ENCODE peak calls at places on chromosomes 5 and 9, in seven cellular contexts. M, X, B, K, J, R and C are unnamed samples.
A peak's percentile ranks its signal among the peaks of the same experiment; 100 is the strongest.

GRCh38 chr9:107020040-107020530 is 157.1 kb downstream of the ZNF462 start:
- DNase-seq in M (no peak), X (no peak), B (no peak), K (no peak), J (peak; percentile 42), R (no peak), C (no peak)

GRCh38 chr5:6581559-6582426 is 51.1 kb downstream of the NSUN2 start:
- DNase-seq in M (no peak), X (no peak), B (no peak), K (no peak), J (no peak), R (no peak), C (no peak)

GRCh38 chr5:67809589-67809988 is 406.0 kb upstream of the PIK3R1 start:
- DNase-seq in M (no peak), X (no peak), B (no peak), K (no peak), J (no peak), R (no peak), C (no peak)

GRCh38 chr9:70117835-70118319 is 74.2 kb downstream of the MAMDC2 start:
- DNase-seq in M (no peak), X (no peak), B (no peak), K (no peak), J (no peak), R (no peak), C (no peak)

GRCh38 chr9:101639785-101640437 is 45.1 kb upstream of the PPP3R2 start:
- DNase-seq in M (no peak), X (no peak), B (no peak), K (no peak), J (no peak), R (no peak), C (no peak)

GRCh38 chr5:157343842-157344790 is 78.2 kb downstream of the CYFIP2 start:
- DNase-seq in M (no peak), X (no peak), B (peak; percentile 5), K (peak; percentile 34), J (no peak), R (no peak), C (no peak)

GRCh38 chr5:35904443-35905132 is 33.8 kb downstream of the CAPSL start:
- DNase-seq in M (no peak), X (no peak), B (no peak), K (no peak), J (no peak), R (no peak), C (no peak)

GRCh38 chr5:164362835-164363234 is 857.4 kb downstream of the MAT2B start:
- DNase-seq in M (no peak), X (no peak), B (no peak), K (no peak), J (no peak), R (no peak), C (no peak)

GRCh38 chr9:34612788-34613390 is 992 bp upstream of the RPP25L start:
- DNase-seq in M (peak; percentile 54), X (peak; percentile 84), B (peak; percentile 88), K (peak; percentile 97), J (peak; percentile 83), R (peak; percentile 79), C (peak; percentile 79)

GRCh38 chr5:179153341-179153901 is 93.2 kb downstream of the ZNF354C start:
- DNase-seq in M (no peak), X (no peak), B (no peak), K (no peak), J (no peak), R (peak; percentile 64), C (no peak)

GRCh38 chr5:11683666-11684065 is 220.6 kb downstream of the CTNND2 start:
- DNase-seq in M (no peak), X (peak; percentile 55), B (peak; percentile 35), K (no peak), J (peak; percentile 57), R (no peak), C (no peak)

GRCh38 chr9:19432473-19432872 is 23.7 kb downstream of the ACER2 start:
- DNase-seq in M (no peak), X (no peak), B (no peak), K (no peak), J (no peak), R (no peak), C (no peak)

GRCh38 chr9:110996436-110997224 is 41.6 kb downstream of the LPAR1 start:
- DNase-seq in M (no peak), X (peak; percentile 38), B (peak; percentile 19), K (peak; percentile 91), J (peak; percentile 85), R (no peak), C (no peak)

GRCh38 chr9:103992938-103993595 is 101.0 kb upstream of the SMC2 start:
- DNase-seq in M (no peak), X (no peak), B (no peak), K (no peak), J (no peak), R (no peak), C (no peak)

GRCh38 chr5:73464016-73464745 is 15.6 kb upstream of the FOXD1 start:
- DNase-seq in M (no peak), X (no peak), B (peak; percentile 46), K (no peak), J (peak; percentile 36), R (no peak), C (no peak)

GRCh38 chr5:147406636-147407035 is 103.2 kb downstream of the DPYSL3 start:
- DNase-seq in M (no peak), X (no peak), B (no peak), K (no peak), J (no peak), R (no peak), C (no peak)

GRCh38 chr5:100546041-100546440 is 10.9 kb downstream of the FAM174A start:
- DNase-seq in M (no peak), X (no peak), B (no peak), K (no peak), J (no peak), R (no peak), C (no peak)

GRCh38 chr5:180133060-180133459 is 61.5 kb upstream of the RNF130 start:
- DNase-seq in M (no peak), X (no peak), B (no peak), K (peak; percentile 79), J (no peak), R (no peak), C (no peak)

DNA sequence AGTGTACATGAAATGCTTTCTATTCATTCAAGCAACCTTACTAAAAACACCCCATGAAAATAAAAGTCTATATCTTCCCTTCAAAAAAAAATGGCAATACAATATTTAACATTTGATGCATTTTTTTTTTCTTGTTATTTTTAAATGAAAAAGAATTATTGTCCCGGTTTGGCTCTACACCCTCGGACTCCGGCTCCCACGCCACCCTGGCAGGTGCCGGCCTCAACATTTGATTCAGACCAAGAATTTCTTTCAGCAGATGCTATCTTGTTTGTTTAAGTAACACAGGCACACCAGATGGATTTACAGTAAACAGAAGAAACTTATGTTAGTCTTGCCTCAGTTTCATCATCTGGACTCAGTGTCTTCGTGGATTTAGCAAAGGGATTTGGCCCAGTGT is 146.8 kb downstream of the PRKACG start:
- DNase-seq in M (no peak), X (no peak), B (no peak), K (no peak), J (no peak), R (no peak), C (no peak)
- TF ChIP-seq POLR2A in M (no peak), X (no peak), B (no peak), K (no peak), J (no peak), R (no peak), C (no peak)

DNA sequence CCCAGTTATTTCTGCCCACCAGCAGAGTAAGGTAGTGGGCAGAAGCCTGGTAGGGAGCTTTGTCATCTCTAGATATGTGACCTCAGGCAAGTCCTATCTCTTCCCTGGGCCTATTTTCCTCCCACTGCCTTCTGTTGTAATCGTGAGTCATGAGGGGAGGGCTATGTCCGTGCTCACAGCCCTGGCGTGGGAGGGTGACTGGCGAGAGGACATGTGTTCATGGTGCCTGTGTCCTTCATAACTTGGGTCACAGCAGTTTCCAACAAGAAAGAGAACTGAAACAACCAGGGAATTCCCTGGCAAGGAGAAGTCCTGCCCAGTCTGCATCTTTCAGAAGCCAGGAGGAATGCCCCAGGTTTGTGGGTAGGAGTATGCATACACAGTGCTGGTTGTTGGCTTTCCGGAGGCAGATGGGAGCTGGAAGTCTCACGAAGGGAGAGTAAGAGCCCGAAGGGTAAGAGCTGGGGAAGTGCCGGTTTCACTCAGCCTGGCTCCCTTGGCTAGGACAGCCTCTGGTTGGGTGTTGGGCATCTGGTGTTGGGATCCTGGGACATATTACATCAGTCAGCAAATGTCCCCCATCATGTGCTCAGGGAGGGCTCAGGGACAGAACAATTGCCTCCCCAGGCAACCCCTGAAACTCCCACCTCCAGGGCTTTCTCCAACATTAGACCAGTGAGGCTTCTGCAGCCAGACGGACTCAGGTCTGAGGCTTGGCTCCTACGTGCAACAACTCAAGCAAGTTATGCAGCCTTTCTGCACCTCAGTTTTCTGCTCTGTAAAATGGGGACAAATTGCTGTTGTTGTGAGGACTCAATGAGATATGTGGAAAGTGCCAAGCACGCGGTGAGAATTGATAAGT is 4.3 kb upstream of the TIFAB start:
- DNase-seq in M (peak; percentile 46), X (peak; percentile 95), B (peak; percentile 89), K (peak; percentile 86), J (peak; percentile 48), R (peak; percentile 71), C (peak; percentile 63)
- TF ChIP-seq POLR2A in M (no peak), X (peak; percentile 45), B (no peak), K (no peak), J (no peak), R (no peak), C (peak; percentile 55)

DNA sequence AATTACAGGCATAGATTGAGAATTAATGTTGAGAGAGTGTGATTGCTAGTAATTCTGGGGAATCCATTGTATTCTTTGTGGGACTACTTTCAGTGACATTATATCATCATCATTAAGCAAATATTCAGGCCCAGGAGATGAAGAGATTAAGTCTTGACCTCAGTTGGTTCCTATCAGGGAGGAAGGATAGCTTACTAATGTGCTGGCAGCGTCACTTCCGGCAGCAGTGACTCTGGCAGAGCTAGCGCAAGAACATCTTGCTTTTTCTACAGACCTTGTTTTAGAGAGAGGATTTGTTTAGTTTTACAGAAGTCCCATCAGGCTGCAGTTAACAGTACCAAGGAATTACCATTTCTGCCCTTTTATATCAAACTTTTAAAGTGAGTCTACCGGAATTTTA is 20.3 kb downstream of the OSTF1 start:
- DNase-seq in M (no peak), X (peak; percentile 68), B (peak; percentile 54), K (no peak), J (no peak), R (peak; percentile 70), C (peak; percentile 14)
- TF ChIP-seq POLR2A in M (no peak), X (no peak), B (no peak), K (no peak), J (no peak), R (no peak), C (no peak)

DNA sequence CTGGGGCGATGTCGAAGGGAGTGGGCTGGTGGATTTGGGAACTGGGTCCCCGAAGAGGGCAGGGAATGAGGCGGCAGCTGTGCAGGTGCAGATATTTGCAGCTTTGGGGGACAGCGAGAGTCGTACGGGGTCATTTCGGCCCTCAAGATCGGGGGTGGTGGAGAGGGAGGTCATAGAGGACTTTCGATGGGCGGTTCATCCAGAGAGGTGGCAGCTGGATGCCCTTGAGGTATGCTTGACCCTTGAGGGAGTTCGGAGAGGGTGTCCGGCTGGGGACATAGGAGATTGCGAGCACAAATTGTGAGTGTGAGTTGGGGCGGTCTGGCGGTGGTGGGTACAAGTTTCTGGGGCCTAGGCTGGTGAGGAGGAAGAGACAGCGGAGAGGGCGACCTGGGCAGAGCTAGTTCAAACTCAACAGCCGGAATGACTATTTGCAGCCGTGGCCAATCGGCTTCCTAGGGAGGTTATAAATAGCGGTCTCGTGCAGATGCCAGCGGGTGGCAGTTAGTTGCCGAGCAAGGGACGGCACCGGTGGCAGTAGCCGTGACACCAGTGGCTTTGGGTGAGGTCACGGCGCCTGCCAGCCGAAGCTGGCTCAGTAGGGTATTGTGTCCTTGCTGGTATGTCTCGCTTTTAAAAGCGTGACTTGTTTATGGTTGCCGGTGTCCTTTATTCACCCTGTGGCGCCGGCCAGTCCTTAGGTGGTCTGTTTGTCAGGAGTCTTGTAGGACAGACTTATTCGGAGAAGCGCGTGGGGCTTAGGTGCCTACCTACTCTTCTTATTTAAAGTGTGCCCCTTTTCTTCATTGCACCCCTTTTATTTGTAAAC is 769 bp downstream of the NNT start:
- DNase-seq in M (no peak), X (peak; percentile 80), B (peak; percentile 86), K (peak; percentile 91), J (peak; percentile 19), R (peak; percentile 86), C (peak; percentile 86)
- TF ChIP-seq POLR2A in M (no peak), X (peak; percentile 88), B (no peak), K (no peak), J (no peak), R (peak; percentile 21), C (peak; percentile 99)